ENCODE peak calls at places on chromosomes 5 and 9, in four cellular contexts. U is iris pigment epithelial cell; A is stimulated activated CD4-positive, alpha-beta T cell treated with anti-CD3 and anti-CD28 coated beads, Interleukin-4, amount 100 ng/mL, for 1 hour; M is substantia nigra. H is an unnamed sample.

GRCh38 chr9:101018391-101018990 is 10.0 kb upstream of the PLPPR1 start:
- DNase-seq in U (no peak), A (no peak), M (no peak), H (no peak)

GRCh38 chr5:157126-157715 is 34.1 kb upstream of the LRRC14B start:
- DNase-seq in U (no peak), A (no peak), M (no peak), H (no peak)

GRCh38 chr5:28344803-28345433 is 1306.5 kb upstream of the CDH9 start:
- DNase-seq in U (peak; percentile 77), A (no peak), M (no peak), H (peak; percentile 45)

GRCh38 chr9:116141864-116142561 is 11.6 kb upstream of the PAPPA start:
- DNase-seq in U (no peak), A (no peak), M (no peak), H (peak; percentile 84)

GRCh38 chr5:102138243-102138653 is 157.8 kb downstream of the SLCO4C1 start:
- DNase-seq in U (no peak), A (no peak), M (no peak), H (no peak)

GRCh38 chr5:79035237-79035636 is 34.2 kb downstream of the DMGDH start:
- DNase-seq in U (no peak), A (no peak), M (no peak), H (no peak)

GRCh38 chr9:86354048-86354881 is at the start of gene TUT7:
- DNase-seq in U (peak; percentile 97), A (peak; percentile 96), M (peak; percentile 87), H (peak; percentile 94)

GRCh38 chr9:71647094-71647591 is 121.2 kb downstream of the CEMIP2 start:
- DNase-seq in U (peak; percentile 91), A (no peak), M (no peak), H (peak; percentile 88)

GRCh38 chr5:126723643-126724042 is 53.3 kb upstream of the LMNB1 start:
- DNase-seq in U (no peak), A (no peak), M (no peak), H (peak; percentile 7)

GRCh38 chr5:33608476-33609026 is 167.8 kb downstream of the TARS1 start:
- DNase-seq in U (peak; percentile 34), A (no peak), M (no peak), H (peak; percentile 10)

GRCh38 chr9:35814106-35814840 is 569 bp downstream of the HINT2 start:
- DNase-seq in U (peak; percentile 55), A (no peak), M (no peak), H (peak; percentile 67)

GRCh38 chr5:151520294-151520693 is 70.8 kb downstream of the FAT2 start:
- DNase-seq in U (no peak), A (no peak), M (no peak), H (no peak)

GRCh38 chr9:102521097-102521755 is 473.9 kb upstream of the CYLC2 start:
- DNase-seq in U (peak; percentile 47), A (no peak), M (no peak), H (peak; percentile 80)

GRCh38 chr9:20495133-20495532 is 127.2 kb downstream of the MLLT3 start:
- DNase-seq in U (no peak), A (no peak), M (no peak), H (no peak)

GRCh38 chr5:14628346-14628745 is 36.2 kb upstream of the OTULIN start:
- DNase-seq in U (peak; percentile 57), A (peak; percentile 57), M (no peak), H (peak; percentile 67)

GRCh38 chr9:124188331-124189110 is 69.2 kb upstream of the NEK6 start:
- DNase-seq in U (no peak), A (no peak), M (no peak), H (no peak)

GRCh38 chr5:54867310-54867944 is 118.0 kb downstream of the ESM1 start:
- DNase-seq in U (peak; percentile 69), A (no peak), M (no peak), H (peak; percentile 60)

GRCh38 chr5:69237877-69238276 is 3.2 kb downstream of the CDK7 start:
- DNase-seq in U (peak; percentile 37), A (no peak), M (no peak), H (no peak)

GRCh38 chr9:74865177-74865576 is 22.5 kb downstream of the TRPM6 start:
- DNase-seq in U (no peak), A (no peak), M (no peak), H (no peak)

GRCh38 chr5:179141867-179142266 is 81.7 kb downstream of the ZNF354C start:
- DNase-seq in U (no peak), A (no peak), M (no peak), H (no peak)

GRCh38 chr5:131997026-131997726 is 14.3 kb downstream of the ACSL6 start:
- DNase-seq in U (no peak), A (no peak), M (no peak), H (no peak)

GRCh38 chr9:21968331-21969010 is 25.7 kb downstream of the CDKN2A start:
- DNase-seq in U (peak; percentile 52), A (no peak), M (no peak), H (no peak)

GRCh38 chr9:120726484-120726883 is 12.2 kb upstream of the MEGF9 start:
- DNase-seq in U (no peak), A (no peak), M (no peak), H (no peak)

GRCh38 chr5:10321882-10322281 is 14.2 kb upstream of the CMBL start:
- DNase-seq in U (no peak), A (no peak), M (no peak), H (no peak)

GRCh38 chr5:56440871-56441740 is 208.0 kb upstream of the ANKRD55 start:
- DNase-seq in U (peak; percentile 96), A (no peak), M (no peak), H (peak; percentile 99)

GRCh38 chr9:32705059-32705458 is 69.6 kb upstream of the TAF1L start:
- DNase-seq in U (peak; percentile 9), A (no peak), M (no peak), H (no peak)

GRCh38 chr5:6873359-6873758 is 160.1 kb downstream of the TENT4A start:
- DNase-seq in U (no peak), A (no peak), M (no peak), H (no peak)